ENCODE peak calls at places on chromosomes 5 and 9, in nine cellular contexts. P is gastrocnemius medialis; E is heart left ventricle; H is CD4-positive, alpha-beta memory T cell; N is ovary; J is mesendoderm; C is osteoblast; X is spleen; M is suprapubic skin. B is an unnamed sample. For H3K36me3, the result is how much of the 10 kb centered on the place peaks cover.

GRCh38 chr9:136122425-136123383 is 4.0 kb upstream of the TMEM250 start:
- DNase-seq in P (peak), C (peak), E (peak), X (peak), H (peak), J (peak), M (no peak), N (peak), B (peak)

GRCh38 chr9:134053941-134054761 is 13.7 kb downstream of the BRD3 start:
- DNase-seq in J (no peak), P (no peak), H (no peak), N (no peak), M (no peak), C (peak), X (peak), E (no peak), B (no peak)

GRCh38 chr5:172542651-172543131 is 88.4 kb upstream of the SH3PXD2B start:
- DNase-seq in H (no peak), N (no peak), C (no peak), P (no peak), M (peak), J (no peak), X (peak), E (no peak), B (no peak)

GRCh38 chr9:130570200-130570599 is 9.2 kb upstream of the FUBP3 start:
- DNase-seq in C (peak), X (no peak), J (no peak), E (no peak), N (no peak), P (no peak), H (no peak), M (no peak), B (no peak)

GRCh38 chr5:135343417-135343816 is 55.6 kb downstream of the MACROH2A1 start:
- DNase-seq in E (no peak), C (no peak), J (no peak), H (no peak), N (no peak), P (no peak), X (no peak), M (peak), B (no peak)

GRCh38 chr9:134592018-134592818 is 49.4 kb upstream of the COL5A1 start:
- DNase-seq in C (peak), H (no peak), X (no peak), P (peak), N (no peak), E (peak), M (no peak), J (peak), B (no peak)

GRCh38 chr5:176785184-176786145 is 24.9 kb upstream of the UNC5A start:
- DNase-seq in E (no peak), H (no peak), M (no peak), P (no peak), C (peak), N (no peak), J (no peak), X (no peak), B (no peak)

GRCh38 chr9:81814404-81814793 is 113.8 kb upstream of the SPATA31D4 start:
- DNase-seq in J (no peak), P (no peak), E (no peak), H (no peak), M (no peak), C (no peak), N (no peak), X (no peak), B (no peak)

GRCh38 chr5:128213340-128213739 is 129.8 kb downstream of the SLC12A2 start:
- DNase-seq in H (peak), N (peak), P (no peak), C (peak), J (peak), M (no peak), X (no peak), E (peak), B (peak)

GRCh38 chr9:136721339-136722092 is 9.1 kb downstream of the DIPK1B start:
- DNase-seq in P (no peak), J (no peak), E (peak), H (no peak), C (peak), N (no peak), X (peak), M (no peak), B (no peak)

GRCh38 chr5:75337366-75338021 is 474 bp downstream of the HMGCR start:
- DNase-seq in J (peak), H (no peak), E (peak), M (no peak), X (no peak), C (no peak), N (peak), P (no peak), B (peak)

GRCh38 chr5:158080112-158080511 is 221.2 kb upstream of the CLINT1 start:
- DNase-seq in P (no peak), E (no peak), N (no peak), C (no peak), M (no peak), J (peak), H (no peak), X (no peak), B (no peak)

GRCh38 chr5:91293131-91293530 is 90.0 kb downstream of the ARRDC3 start:
- DNase-seq in X (no peak), J (peak), E (no peak), P (no peak), C (no peak), N (no peak), H (no peak), M (no peak), B (no peak)

GRCh38 chr9:89430995-89431394 is 66.9 kb downstream of the SEMA4D start:
- DNase-seq in M (no peak), X (no peak), E (no peak), P (no peak), J (no peak), C (peak), H (no peak), N (no peak), B (no peak)

GRCh38 chr5:14039576-14039975 is 95.1 kb upstream of the DNAH5 start:
- DNase-seq in N (no peak), H (no peak), M (no peak), P (no peak), E (no peak), J (peak), C (no peak), X (no peak), B (no peak)

GRCh38 chr9:33166263-33167083 is 663 bp downstream of the B4GALT1 start:
- DNase-seq in X (no peak), M (peak), C (peak), H (no peak), N (no peak), E (peak), P (peak), J (peak), B (peak)

GRCh38 chr5:119406551-119406950 is 45.7 kb upstream of the HSD17B4 start:
- DNase-seq in M (no peak), E (no peak), N (no peak), P (no peak), C (no peak), X (no peak), J (no peak), H (no peak), B (no peak)

GRCh38 chr5:31449175-31449574 is 82.7 kb downstream of the DROSHA start:
- DNase-seq in C (no peak), M (no peak), J (no peak), P (no peak), E (no peak), N (no peak), H (no peak), X (no peak), B (no peak)

GRCh38 chr9:113903514-113904077 is 27.5 kb downstream of the ZNF618 start:
- DNase-seq in X (no peak), P (no peak), J (no peak), M (no peak), C (no peak), H (no peak), E (no peak), N (no peak), B (no peak)

DNA sequence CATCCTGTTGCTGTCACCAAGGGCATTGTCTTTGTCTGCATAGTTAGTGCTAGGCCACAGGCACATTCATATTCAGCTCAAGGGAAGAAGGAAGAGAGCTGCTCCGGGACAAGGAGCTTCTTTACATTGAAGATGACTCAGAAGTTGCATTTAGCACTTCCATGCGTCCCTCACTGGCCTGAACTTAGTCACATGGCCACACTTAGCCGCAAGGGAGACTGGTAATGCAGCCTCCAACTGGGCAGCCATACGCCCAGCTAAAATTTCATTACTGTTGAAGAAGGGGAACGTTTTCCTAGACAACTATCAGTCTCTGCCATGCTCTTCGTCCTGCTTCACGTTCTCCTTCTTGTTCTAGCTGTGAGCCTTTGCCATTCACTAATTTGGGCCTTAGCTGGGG is 20.0 kb downstream of the ACTL7B start:
- DNase-seq in C (no peak), N (no peak), J (peak), H (no peak), P (no peak), E (no peak), X (no peak), M (no peak), B (no peak)
- H3K27ac ChIP-seq in C (no peak), N (no peak), J (no peak), H (no peak), P (no peak), E (no peak), X (no peak), M (no peak), B (peak)

DNA sequence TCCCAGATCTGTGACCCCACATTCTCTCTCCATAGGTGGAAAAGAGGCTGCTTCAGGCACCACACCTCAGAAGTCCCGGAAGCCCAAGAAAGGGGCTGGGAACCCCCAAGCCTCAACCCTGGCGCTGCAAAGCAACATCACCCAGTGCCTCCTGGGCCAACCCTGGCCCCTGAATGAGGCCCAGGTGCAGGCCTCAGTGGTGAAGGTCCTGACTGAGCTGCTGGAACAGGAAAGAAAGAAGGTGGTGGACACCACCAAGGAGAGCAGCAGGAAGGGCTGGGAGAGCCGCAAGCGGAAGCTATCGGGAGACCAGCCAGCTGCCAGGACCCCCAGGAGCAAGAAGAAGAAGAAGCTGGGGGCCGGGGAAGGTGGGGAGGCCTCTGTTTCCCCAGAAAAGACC is 16.5 kb downstream of the CD74 start:
- DNase-seq in H (no peak), X (no peak), P (no peak), J (no peak), E (peak), M (no peak), N (no peak), C (peak), B (no peak)
- H3K36me3 ChIP-seq in H (half or more), X (half or more), P (half or more), J (under half), E (half or more), M (half or more), N (under half), C (half or more), B (half or more)

DNA sequence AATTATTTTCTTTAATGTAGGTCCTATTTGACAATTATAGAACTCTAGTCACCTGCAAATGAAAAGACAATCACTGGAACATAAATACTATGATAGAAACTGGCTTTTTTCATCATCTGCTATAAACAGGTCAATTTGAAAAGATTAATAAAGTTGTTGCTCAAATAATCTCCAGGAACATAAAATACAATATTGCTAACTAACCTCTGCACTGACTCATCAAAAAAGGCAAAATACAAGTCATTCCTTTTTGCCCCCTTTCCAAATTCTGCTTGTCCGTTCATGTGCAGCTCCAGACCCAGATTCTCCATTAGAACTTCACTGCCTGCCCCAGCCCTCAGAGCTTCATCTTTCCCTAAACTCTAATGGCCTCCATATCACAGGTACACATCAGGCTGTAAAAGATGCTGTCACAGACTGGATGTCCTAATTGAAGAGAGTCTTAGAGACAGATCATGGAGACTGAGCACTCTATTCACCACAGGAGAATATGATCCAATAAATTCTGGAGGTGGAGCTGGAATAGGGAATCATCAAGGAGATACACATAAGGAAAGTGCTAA is 1.6 kb downstream of the DCTN4 start:
- DNase-seq in P (no peak), J (no peak), E (no peak), C (no peak), X (no peak), H (no peak), N (no peak), M (no peak), B (no peak)
- H3K27ac ChIP-seq in P (peak), J (no peak), E (no peak), C (peak), X (peak), H (peak), N (no peak), M (no peak), B (no peak)

GRCh38 chr5:139275536-139276297 is 17.8 kb upstream of the MATR3 start:
- DNase-seq in N (no peak), M (no peak), H (no peak), C (no peak), E (no peak), J (no peak), X (no peak), P (no peak), B (no peak)

GRCh38 chr5:139273572-139274264 is 19.8 kb upstream of the MATR3 start:
- DNase-seq in N (peak), E (peak), X (peak), J (peak), M (peak), C (peak), P (peak), H (peak), B (peak)

GRCh38 chr5:139276426-139276825 is 17.1 kb upstream of the MATR3 start:
- DNase-seq in H (no peak), M (no peak), P (no peak), J (no peak), C (no peak), N (no peak), X (no peak), E (no peak), B (no peak)

GRCh38 chr5:139278540-139279274 is 14.8 kb upstream of the MATR3 start:
- DNase-seq in X (no peak), J (no peak), P (no peak), H (no peak), E (no peak), C (no peak), M (no peak), N (no peak), B (no peak)

GRCh38 chr5:139277171-139277570 is 16.4 kb upstream of the MATR3 start:
- DNase-seq in E (no peak), M (no peak), N (no peak), X (no peak), P (no peak), C (no peak), H (no peak), J (peak), B (no peak)
- H3K36me3 ChIP-seq in E (under half), M (under half), N (under half), X (half or more), P (under half), C (half or more), H (under half), J (under half), B (under half)

DNA sequence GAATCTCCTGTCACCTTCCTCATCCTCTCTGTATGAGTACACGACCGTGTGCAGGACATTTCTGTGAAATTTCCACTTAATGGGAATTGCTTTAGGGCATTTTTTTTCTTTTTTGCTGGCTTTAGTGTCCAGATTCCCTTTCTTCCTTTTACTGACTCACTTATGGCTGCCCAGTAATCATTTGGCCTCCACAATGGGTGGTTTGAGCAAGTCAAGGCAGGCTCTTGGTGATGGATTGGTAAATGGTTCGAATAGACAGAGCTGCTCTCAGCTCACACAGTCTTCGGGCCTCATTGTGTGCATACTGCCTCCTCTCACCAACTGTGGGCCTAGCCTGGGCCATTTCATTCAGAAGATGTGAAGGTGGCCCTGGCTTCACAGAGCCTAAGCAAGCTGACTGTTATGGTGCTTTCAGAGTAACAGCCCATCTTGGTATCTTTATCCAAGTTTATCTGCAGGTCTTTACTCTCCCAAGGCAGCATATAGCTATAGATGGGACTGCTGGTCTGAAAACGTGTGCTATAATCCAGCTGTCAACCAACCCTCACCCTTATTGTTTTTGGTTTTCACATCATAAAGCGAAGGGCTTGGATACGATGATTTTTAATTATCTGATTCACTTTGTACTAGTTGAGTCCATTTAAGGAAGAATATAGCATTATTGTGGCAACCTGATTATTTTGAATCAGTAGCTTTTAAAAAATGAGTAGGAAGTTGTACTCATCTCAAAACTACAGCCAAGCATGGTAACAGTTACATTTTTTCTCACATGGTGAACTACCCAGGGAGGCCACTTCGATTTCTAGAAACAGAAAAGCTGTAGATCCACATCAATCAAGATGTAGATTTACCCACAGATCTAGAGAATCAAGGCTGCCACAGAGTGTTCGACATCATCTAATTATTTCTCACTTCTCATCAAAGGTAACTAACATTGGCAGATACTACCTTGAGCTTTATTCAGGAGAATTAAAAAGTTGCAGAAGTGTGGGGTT is 50.4 kb upstream of the CKMT2 start:
- DNase-seq in H (no peak), P (no peak), N (no peak), M (no peak), C (no peak), E (no peak), X (no peak), J (no peak), B (no peak)
- H3K27ac ChIP-seq in H (no peak), P (no peak), N (no peak), M (no peak), C (no peak), E (no peak), X (no peak), J (no peak), B (peak)

DNA sequence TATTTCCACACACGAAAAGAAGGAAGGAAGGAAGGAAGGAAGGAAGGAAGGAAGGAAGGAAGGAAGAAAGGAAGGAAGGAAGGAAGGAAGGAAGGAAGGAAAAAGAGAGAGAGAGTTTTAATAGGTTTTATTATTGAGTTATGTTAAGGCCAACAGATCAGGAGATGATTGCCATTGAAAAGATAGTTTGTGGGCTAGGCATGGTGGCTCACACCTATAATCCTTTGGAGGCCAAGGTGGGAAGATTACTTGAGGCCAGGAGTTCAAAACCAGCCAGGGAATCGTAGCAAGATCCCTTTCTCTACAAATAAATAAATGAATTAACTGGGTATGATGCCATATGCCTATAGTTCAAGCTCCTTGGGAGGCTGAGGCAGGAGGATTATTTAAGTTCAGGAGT is 877.2 kb downstream of the TLE4 start:
- DNase-seq in E (no peak), N (no peak), J (no peak), H (no peak), P (no peak), X (no peak), M (no peak), C (no peak), B (no peak)
- H3K36me3 ChIP-seq in E (under half), N (under half), J (under half), H (under half), P (under half), X (under half), M (under half), C (under half), B (under half)